ENCODE peak calls at places on chromosomes 2 and 18, in seven cellular contexts. L is fibroblast of mammary gland, H is heart right ventricle, B is NB4, P is progenitor cell of endocrine pancreas, F is MCF 10A, R is kidney. V is an unnamed sample.

GRCh38 chr2:3305952-3306351 is 71.7 kb downstream of the EIPR1 start:
- DNase-seq in B (no peak), F (no peak), H (no peak), R (peak), L (no peak), P (no peak), V (no peak)

GRCh38 chr2:11955883-11956282 is 209.5 kb downstream of the LPIN1 start:
- DNase-seq in B (peak), F (no peak), R (no peak), L (no peak), H (no peak), P (no peak), V (no peak)

GRCh38 chr2:121910139-121910538 is 154.7 kb downstream of the TSN start:
- DNase-seq in F (no peak), H (no peak), L (peak), R (no peak), B (no peak), P (no peak), V (no peak)

GRCh38 chr18:49234984-49235383 is 225.5 kb downstream of the DYM start:
- DNase-seq in H (no peak), L (no peak), R (no peak), B (no peak), P (no peak), F (no peak), V (no peak)

GRCh38 chr18:72675394-72675793 is 131.3 kb upstream of the CBLN2 start:
- DNase-seq in H (no peak), F (no peak), P (no peak), B (no peak), R (no peak), L (no peak), V (no peak)

GRCh38 chr2:237818066-237818473 is 19.5 kb downstream of the RBM44 start:
- DNase-seq in L (peak), R (no peak), F (peak), H (no peak), P (no peak), B (peak), V (no peak)

GRCh38 chr2:24354899-24355298 is 5.4 kb downstream of the ITSN2 start:
- DNase-seq in R (no peak), F (no peak), P (no peak), H (no peak), L (no peak), B (peak), V (no peak)

GRCh38 chr2:210559167-210559566 is 2.8 kb downstream of the CPS1 start:
- DNase-seq in R (no peak), H (no peak), P (no peak), F (no peak), L (no peak), B (no peak), V (no peak)

GRCh38 chr2:223956267-223956666 is 996 bp upstream of the MRPL44 start:
- DNase-seq in L (no peak), H (no peak), B (no peak), P (no peak), F (no peak), R (no peak), V (peak)

GRCh38 chr18:32139835-32140283 is 48.2 kb downstream of the RNF138 start:
- DNase-seq in F (no peak), B (no peak), H (no peak), R (no peak), L (no peak), P (no peak), V (no peak)

GRCh38 chr2:132736059-132736458 is 66.1 kb upstream of the LYPD1 start:
- DNase-seq in L (no peak), B (no peak), P (no peak), F (no peak), H (no peak), R (no peak), V (no peak)

GRCh38 chr2:221468288-221468687 is 103.8 kb downstream of the EPHA4 start:
- DNase-seq in P (no peak), L (no peak), H (no peak), F (no peak), R (no peak), B (no peak), V (no peak)

GRCh38 chr2:173023718-173024117 is 51.9 kb upstream of the MAP3K20 start:
- DNase-seq in H (no peak), L (no peak), B (no peak), R (no peak), P (no peak), F (no peak), V (no peak)

GRCh38 chr2:207149253-207150213 is 16.2 kb downstream of the KLF7 start:
- DNase-seq in L (no peak), H (peak), P (no peak), B (peak), R (no peak), F (no peak), V (peak)

GRCh38 chr2:192073878-192074277 is 120.9 kb downstream of the TMEFF2 start:
- DNase-seq in H (no peak), P (no peak), F (no peak), L (no peak), B (no peak), R (no peak), V (no peak)

GRCh38 chr2:96867756-96868554 is 1.9 kb downstream of the SEMA4C start:
- DNase-seq in B (peak), F (no peak), H (no peak), P (no peak), R (peak), L (no peak), V (no peak)

GRCh38 chr18:70387018-70387417 is 98.2 kb downstream of the SOCS6 start:
- DNase-seq in H (no peak), P (no peak), B (no peak), L (peak), R (no peak), F (no peak), V (no peak)

GRCh38 chr18:3603460-3604259 is 153.7 kb downstream of the TGIF1 start:
- DNase-seq in L (peak), F (peak), H (no peak), B (peak), P (no peak), R (no peak), V (no peak)

GRCh38 chr2:147789720-147790119 is 55.1 kb upstream of the ACVR2A start:
- DNase-seq in P (no peak), R (no peak), H (no peak), L (peak), F (peak), B (no peak), V (no peak)

GRCh38 chr2:205698556-205699282 is 16.4 kb downstream of the NRP2 start:
- DNase-seq in R (no peak), H (no peak), B (no peak), F (no peak), L (peak), P (no peak), V (no peak)

GRCh38 chr2:184137955-184138354 is 460.4 kb upstream of the ZNF804A start:
- DNase-seq in B (no peak), H (no peak), P (no peak), L (no peak), R (peak), F (no peak), V (no peak)

GRCh38 chr18:36127866-36128845 is 984 bp downstream of the SLC39A6 start:
- DNase-seq in H (no peak), P (no peak), L (peak), R (peak), B (peak), F (peak), V (no peak)

GRCh38 chr2:40488101-40488598 is 36.3 kb upstream of the SLC8A1 start:
- DNase-seq in H (no peak), L (peak), F (peak), B (peak), P (no peak), R (no peak), V (no peak)

GRCh38 chr2:43605079-43605655 is 9.3 kb upstream of the THADA start:
- DNase-seq in P (no peak), B (peak), H (no peak), R (no peak), L (peak), F (peak), V (peak)

GRCh38 chr18:73270919-73271318 is 403.1 kb upstream of the NETO1 start:
- DNase-seq in R (no peak), F (no peak), B (no peak), L (no peak), P (no peak), H (no peak), V (no peak)

GRCh38 chr2:30266051-30266621 is 34.8 kb downstream of the LBH start:
- DNase-seq in F (peak), P (no peak), H (no peak), R (no peak), B (no peak), L (no peak), V (peak)

GRCh38 chr18:60739212-60739611 is 366.6 kb upstream of the MC4R start:
- DNase-seq in R (peak), B (no peak), H (no peak), L (no peak), F (no peak), P (no peak), V (no peak)

GRCh38 chr18:23487738-23488625 is 15.3 kb upstream of the RMC1 start:
- DNase-seq in H (no peak), F (no peak), L (no peak), R (no peak), B (no peak), P (no peak), V (peak)

GRCh38 chr2:1745171-1746023 is 1.1 kb upstream of the PXDN start:
- DNase-seq in R (peak), L (no peak), P (no peak), B (peak), H (peak), F (no peak), V (no peak)

GRCh38 chr2:10405441-10405840 is 42.7 kb downstream of the ODC1 start:
- DNase-seq in F (peak), L (peak), B (no peak), H (peak), P (no peak), R (peak), V (no peak)

GRCh38 chr2:9379372-9379725 is 44.0 kb downstream of the ITGB1BP1 start:
- DNase-seq in R (no peak), F (no peak), P (no peak), B (no peak), L (no peak), H (no peak), V (no peak)

GRCh38 chr2:101204400-101205095 is 48.1 kb upstream of the CNOT11 start:
- DNase-seq in B (peak), H (no peak), R (no peak), F (no peak), P (no peak), L (no peak), V (no peak)
- TF ChIP-seq CTCF in B (peak), H (no peak), R (no peak), F (no peak), P (peak), L (peak), V (no peak)

GRCh38 chr2:14881663-14882327 is 249.3 kb downstream of the LRATD1 start:
- DNase-seq in B (no peak), H (no peak), R (no peak), L (no peak), F (no peak), P (no peak), V (no peak)
- TF ChIP-seq CTCF in B (no peak), H (no peak), R (no peak), L (no peak), F (no peak), P (no peak), V (no peak)

GRCh38 chr2:70552501-70553333 is 909 bp downstream of the TGFA start:
- DNase-seq in B (peak), R (no peak), P (no peak), F (peak), H (no peak), L (no peak), V (peak)

GRCh38 chr2:70556608-70557007 is 3.0 kb upstream of the TGFA start:
- DNase-seq in P (no peak), F (no peak), B (no peak), H (no peak), L (no peak), R (no peak), V (no peak)

GRCh38 chr2:70553334-70553583 is 367 bp downstream of the TGFA start:
- DNase-seq in H (no peak), L (no peak), B (no peak), R (no peak), P (no peak), F (peak), V (peak)

GRCh38 chr2:70553584-70554337 is at the start of gene TGFA:
- DNase-seq in R (peak), F (peak), P (peak), L (peak), B (peak), H (peak), V (peak)

GRCh38 chr2:70554338-70554892 is 789 bp upstream of the TGFA start:
- DNase-seq in B (no peak), F (no peak), H (no peak), P (no peak), L (no peak), R (no peak), V (no peak)
- TF ChIP-seq CTCF in B (no peak), F (no peak), H (no peak), P (peak), L (no peak), R (no peak), V (peak)

DNA sequence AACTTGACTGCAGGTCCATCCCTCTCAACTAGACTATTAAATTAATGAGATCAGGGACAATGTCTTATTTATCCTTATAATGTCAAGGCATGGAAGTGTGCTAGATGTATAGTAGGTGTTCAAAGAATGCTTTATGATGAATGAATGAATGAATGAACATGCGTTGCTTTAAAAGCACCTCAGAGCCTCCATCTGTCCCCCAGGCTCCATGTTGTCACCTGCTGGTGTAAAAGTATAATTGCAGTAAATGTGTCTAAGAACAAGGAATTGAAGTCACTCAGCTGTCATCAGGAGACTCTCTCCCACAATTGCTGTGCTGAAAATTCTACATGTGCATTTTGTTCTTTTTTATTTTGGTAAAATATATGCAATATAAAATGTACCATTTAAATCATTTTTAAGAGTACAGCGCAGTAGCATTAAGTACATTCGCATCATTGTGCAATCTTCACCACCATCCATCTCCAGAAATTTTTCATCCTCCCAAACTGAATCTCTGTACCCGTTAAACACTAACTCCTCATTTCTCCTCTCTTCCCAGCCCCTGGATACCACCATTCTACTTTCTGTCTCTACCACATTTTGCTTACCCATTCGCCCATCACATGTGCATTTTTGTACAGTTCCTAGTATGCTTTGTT is 52.6 kb downstream of the GNAL start:
- DNase-seq in B (peak), L (peak), F (peak), H (no peak), P (no peak), R (no peak), V (no peak)
- TF ChIP-seq CTCF in B (peak), L (peak), F (peak), H (peak), P (peak), R (peak), V (peak)